ENCODE peak calls at places on chromosomes 5 and 9, in five cellular contexts. One of them, this sample, is unnamed.

GRCh38 chr5:179414459-179415215 is 69.4 kb upstream of the ADAMTS2 start:
- DNase-seq in heart left ventricle: no peak
- DNase-seq in activated CD4-positive, alpha-beta T cell treated with anti-CD3 and anti-CD28 coated beads, Interleukin-2, amount 10 ng/mL, durations not matched to agents 7 days and 5 days: no peak
- DNase-seq in stimulated activated CD4-positive, alpha-beta T cell treated with anti-CD3 and anti-CD28 coated beads, Interleukin-4, amount 100 ng/mL, for 1 hour: no peak
- DNase-seq in dorsolateral prefrontal cortex: peak
- DNase-seq in this sample: no peak

GRCh38 chr5:77518304-77518703 is 26.2 kb upstream of the WDR41 start:
- DNase-seq in stimulated activated CD4-positive, alpha-beta T cell treated with anti-CD3 and anti-CD28 coated beads, Interleukin-4, amount 100 ng/mL, for 1 hour: no peak
- DNase-seq in dorsolateral prefrontal cortex: no peak
- DNase-seq in activated CD4-positive, alpha-beta T cell treated with anti-CD3 and anti-CD28 coated beads, Interleukin-2, amount 10 ng/mL, durations not matched to agents 7 days and 5 days: no peak
- DNase-seq in heart left ventricle: no peak
- DNase-seq in this sample: no peak

GRCh38 chr9:96206156-96206751 is 95.7 kb downstream of the HSD17B3 start:
- DNase-seq in stimulated activated CD4-positive, alpha-beta T cell treated with anti-CD3 and anti-CD28 coated beads, Interleukin-4, amount 100 ng/mL, for 1 hour: no peak
- DNase-seq in activated CD4-positive, alpha-beta T cell treated with anti-CD3 and anti-CD28 coated beads, Interleukin-2, amount 10 ng/mL, durations not matched to agents 7 days and 5 days: no peak
- DNase-seq in heart left ventricle: no peak
- DNase-seq in dorsolateral prefrontal cortex: no peak
- DNase-seq in this sample: no peak

GRCh38 chr9:16870606-16871357 is at the start of gene BNC2:
- DNase-seq in heart left ventricle: peak
- DNase-seq in dorsolateral prefrontal cortex: no peak
- DNase-seq in activated CD4-positive, alpha-beta T cell treated with anti-CD3 and anti-CD28 coated beads, Interleukin-2, amount 10 ng/mL, durations not matched to agents 7 days and 5 days: no peak
- DNase-seq in stimulated activated CD4-positive, alpha-beta T cell treated with anti-CD3 and anti-CD28 coated beads, Interleukin-4, amount 100 ng/mL, for 1 hour: no peak
- DNase-seq in this sample: peak

GRCh38 chr9:85740821-85741111 is 988 bp downstream of the AGTPBP1 start:
- DNase-seq in stimulated activated CD4-positive, alpha-beta T cell treated with anti-CD3 and anti-CD28 coated beads, Interleukin-4, amount 100 ng/mL, for 1 hour: no peak
- DNase-seq in activated CD4-positive, alpha-beta T cell treated with anti-CD3 and anti-CD28 coated beads, Interleukin-2, amount 10 ng/mL, durations not matched to agents 7 days and 5 days: no peak
- DNase-seq in dorsolateral prefrontal cortex: no peak
- DNase-seq in heart left ventricle: no peak
- DNase-seq in this sample: no peak

GRCh38 chr5:177478711-177479646 is 5.5 kb upstream of the DBN1 start:
- DNase-seq in stimulated activated CD4-positive, alpha-beta T cell treated with anti-CD3 and anti-CD28 coated beads, Interleukin-4, amount 100 ng/mL, for 1 hour: no peak
- DNase-seq in heart left ventricle: peak
- DNase-seq in activated CD4-positive, alpha-beta T cell treated with anti-CD3 and anti-CD28 coated beads, Interleukin-2, amount 10 ng/mL, durations not matched to agents 7 days and 5 days: peak
- DNase-seq in dorsolateral prefrontal cortex: no peak
- DNase-seq in this sample: peak

GRCh38 chr5:177310757-177311173 is 933 bp downstream of the MXD3 start:
- DNase-seq in stimulated activated CD4-positive, alpha-beta T cell treated with anti-CD3 and anti-CD28 coated beads, Interleukin-4, amount 100 ng/mL, for 1 hour: no peak
- DNase-seq in activated CD4-positive, alpha-beta T cell treated with anti-CD3 and anti-CD28 coated beads, Interleukin-2, amount 10 ng/mL, durations not matched to agents 7 days and 5 days: peak
- DNase-seq in heart left ventricle: peak
- DNase-seq in dorsolateral prefrontal cortex: no peak
- DNase-seq in this sample: no peak

GRCh38 chr5:163569284-163569683 is 63.9 kb downstream of the MAT2B start:
- DNase-seq in heart left ventricle: no peak
- DNase-seq in stimulated activated CD4-positive, alpha-beta T cell treated with anti-CD3 and anti-CD28 coated beads, Interleukin-4, amount 100 ng/mL, for 1 hour: no peak
- DNase-seq in activated CD4-positive, alpha-beta T cell treated with anti-CD3 and anti-CD28 coated beads, Interleukin-2, amount 10 ng/mL, durations not matched to agents 7 days and 5 days: no peak
- DNase-seq in dorsolateral prefrontal cortex: no peak
- DNase-seq in this sample: no peak

GRCh38 chr9:110371411-110372013 is 33.8 kb upstream of the TXNDC8 start:
- DNase-seq in activated CD4-positive, alpha-beta T cell treated with anti-CD3 and anti-CD28 coated beads, Interleukin-2, amount 10 ng/mL, durations not matched to agents 7 days and 5 days: no peak
- DNase-seq in dorsolateral prefrontal cortex: no peak
- DNase-seq in heart left ventricle: no peak
- DNase-seq in stimulated activated CD4-positive, alpha-beta T cell treated with anti-CD3 and anti-CD28 coated beads, Interleukin-4, amount 100 ng/mL, for 1 hour: no peak
- DNase-seq in this sample: no peak

GRCh38 chr9:135563858-135564257 is 2.3 kb downstream of the PAEP start:
- DNase-seq in stimulated activated CD4-positive, alpha-beta T cell treated with anti-CD3 and anti-CD28 coated beads, Interleukin-4, amount 100 ng/mL, for 1 hour: no peak
- DNase-seq in dorsolateral prefrontal cortex: peak
- DNase-seq in activated CD4-positive, alpha-beta T cell treated with anti-CD3 and anti-CD28 coated beads, Interleukin-2, amount 10 ng/mL, durations not matched to agents 7 days and 5 days: no peak
- DNase-seq in heart left ventricle: no peak
- DNase-seq in this sample: no peak

GRCh38 chr9:130872912-130873503 is 23.6 kb downstream of the QRFP start:
- DNase-seq in dorsolateral prefrontal cortex: peak
- DNase-seq in activated CD4-positive, alpha-beta T cell treated with anti-CD3 and anti-CD28 coated beads, Interleukin-2, amount 10 ng/mL, durations not matched to agents 7 days and 5 days: no peak
- DNase-seq in heart left ventricle: peak
- DNase-seq in stimulated activated CD4-positive, alpha-beta T cell treated with anti-CD3 and anti-CD28 coated beads, Interleukin-4, amount 100 ng/mL, for 1 hour: no peak
- DNase-seq in this sample: no peak

GRCh38 chr5:40834391-40834848 is 602 bp downstream of the RPL37 start:
- DNase-seq in activated CD4-positive, alpha-beta T cell treated with anti-CD3 and anti-CD28 coated beads, Interleukin-2, amount 10 ng/mL, durations not matched to agents 7 days and 5 days: peak
- DNase-seq in stimulated activated CD4-positive, alpha-beta T cell treated with anti-CD3 and anti-CD28 coated beads, Interleukin-4, amount 100 ng/mL, for 1 hour: peak
- DNase-seq in dorsolateral prefrontal cortex: no peak
- DNase-seq in heart left ventricle: no peak
- DNase-seq in this sample: no peak

GRCh38 chr5:154483654-154484392 is 5.8 kb upstream of the HAND1 start:
- DNase-seq in heart left ventricle: no peak
- DNase-seq in dorsolateral prefrontal cortex: no peak
- DNase-seq in stimulated activated CD4-positive, alpha-beta T cell treated with anti-CD3 and anti-CD28 coated beads, Interleukin-4, amount 100 ng/mL, for 1 hour: no peak
- DNase-seq in activated CD4-positive, alpha-beta T cell treated with anti-CD3 and anti-CD28 coated beads, Interleukin-2, amount 10 ng/mL, durations not matched to agents 7 days and 5 days: no peak
- DNase-seq in this sample: no peak

GRCh38 chr9:121609845-121610637 is 41.4 kb upstream of the DAB2IP start:
- DNase-seq in heart left ventricle: peak
- DNase-seq in activated CD4-positive, alpha-beta T cell treated with anti-CD3 and anti-CD28 coated beads, Interleukin-2, amount 10 ng/mL, durations not matched to agents 7 days and 5 days: no peak
- DNase-seq in stimulated activated CD4-positive, alpha-beta T cell treated with anti-CD3 and anti-CD28 coated beads, Interleukin-4, amount 100 ng/mL, for 1 hour: no peak
- DNase-seq in dorsolateral prefrontal cortex: no peak
- DNase-seq in this sample: peak

GRCh38 chr5:179313849-179314521 is 31.3 kb downstream of the ADAMTS2 start:
- DNase-seq in stimulated activated CD4-positive, alpha-beta T cell treated with anti-CD3 and anti-CD28 coated beads, Interleukin-4, amount 100 ng/mL, for 1 hour: no peak
- DNase-seq in heart left ventricle: peak
- DNase-seq in activated CD4-positive, alpha-beta T cell treated with anti-CD3 and anti-CD28 coated beads, Interleukin-2, amount 10 ng/mL, durations not matched to agents 7 days and 5 days: no peak
- DNase-seq in dorsolateral prefrontal cortex: peak
- DNase-seq in this sample: peak

GRCh38 chr9:136160321-136160938 is 41.8 kb upstream of the TMEM250 start:
- DNase-seq in activated CD4-positive, alpha-beta T cell treated with anti-CD3 and anti-CD28 coated beads, Interleukin-2, amount 10 ng/mL, durations not matched to agents 7 days and 5 days: no peak
- DNase-seq in dorsolateral prefrontal cortex: no peak
- DNase-seq in heart left ventricle: peak
- DNase-seq in stimulated activated CD4-positive, alpha-beta T cell treated with anti-CD3 and anti-CD28 coated beads, Interleukin-4, amount 100 ng/mL, for 1 hour: no peak
- DNase-seq in this sample: no peak

GRCh38 chr5:677131-678101 is 15.7 kb downstream of the TPPP start:
- DNase-seq in heart left ventricle: peak
- DNase-seq in stimulated activated CD4-positive, alpha-beta T cell treated with anti-CD3 and anti-CD28 coated beads, Interleukin-4, amount 100 ng/mL, for 1 hour: no peak
- DNase-seq in dorsolateral prefrontal cortex: peak
- DNase-seq in activated CD4-positive, alpha-beta T cell treated with anti-CD3 and anti-CD28 coated beads, Interleukin-2, amount 10 ng/mL, durations not matched to agents 7 days and 5 days: no peak
- DNase-seq in this sample: peak

GRCh38 chr5:71482132-71482531 is 26.7 kb downstream of the BDP1 start:
- DNase-seq in stimulated activated CD4-positive, alpha-beta T cell treated with anti-CD3 and anti-CD28 coated beads, Interleukin-4, amount 100 ng/mL, for 1 hour: no peak
- DNase-seq in heart left ventricle: no peak
- DNase-seq in activated CD4-positive, alpha-beta T cell treated with anti-CD3 and anti-CD28 coated beads, Interleukin-2, amount 10 ng/mL, durations not matched to agents 7 days and 5 days: no peak
- DNase-seq in dorsolateral prefrontal cortex: no peak
- DNase-seq in this sample: no peak

GRCh38 chr9:137745541-137745991 is 126.8 kb downstream of the EHMT1 start:
- DNase-seq in activated CD4-positive, alpha-beta T cell treated with anti-CD3 and anti-CD28 coated beads, Interleukin-2, amount 10 ng/mL, durations not matched to agents 7 days and 5 days: no peak
- DNase-seq in stimulated activated CD4-positive, alpha-beta T cell treated with anti-CD3 and anti-CD28 coated beads, Interleukin-4, amount 100 ng/mL, for 1 hour: no peak
- DNase-seq in heart left ventricle: no peak
- DNase-seq in dorsolateral prefrontal cortex: no peak
- DNase-seq in this sample: no peak

GRCh38 chr9:5549671-5550650 is 39.6 kb downstream of the PDCD1LG2 start:
- DNase-seq in heart left ventricle: no peak
- DNase-seq in activated CD4-positive, alpha-beta T cell treated with anti-CD3 and anti-CD28 coated beads, Interleukin-2, amount 10 ng/mL, durations not matched to agents 7 days and 5 days: no peak
- DNase-seq in dorsolateral prefrontal cortex: no peak
- DNase-seq in stimulated activated CD4-positive, alpha-beta T cell treated with anti-CD3 and anti-CD28 coated beads, Interleukin-4, amount 100 ng/mL, for 1 hour: no peak
- DNase-seq in this sample: no peak

GRCh38 chr5:662751-663435 is 30.3 kb downstream of the TPPP start:
- DNase-seq in dorsolateral prefrontal cortex: no peak
- DNase-seq in heart left ventricle: peak
- DNase-seq in stimulated activated CD4-positive, alpha-beta T cell treated with anti-CD3 and anti-CD28 coated beads, Interleukin-4, amount 100 ng/mL, for 1 hour: no peak
- DNase-seq in activated CD4-positive, alpha-beta T cell treated with anti-CD3 and anti-CD28 coated beads, Interleukin-2, amount 10 ng/mL, durations not matched to agents 7 days and 5 days: no peak
- DNase-seq in this sample: peak

GRCh38 chr5:142181096-142181495 is 72.5 kb downstream of the NDFIP1 start:
- DNase-seq in stimulated activated CD4-positive, alpha-beta T cell treated with anti-CD3 and anti-CD28 coated beads, Interleukin-4, amount 100 ng/mL, for 1 hour: no peak
- DNase-seq in heart left ventricle: no peak
- DNase-seq in dorsolateral prefrontal cortex: no peak
- DNase-seq in activated CD4-positive, alpha-beta T cell treated with anti-CD3 and anti-CD28 coated beads, Interleukin-2, amount 10 ng/mL, durations not matched to agents 7 days and 5 days: no peak
- DNase-seq in this sample: no peak

GRCh38 chr9:76658510-76659231 is 105.6 kb upstream of the PCA3 start:
- DNase-seq in heart left ventricle: no peak
- DNase-seq in dorsolateral prefrontal cortex: no peak
- DNase-seq in stimulated activated CD4-positive, alpha-beta T cell treated with anti-CD3 and anti-CD28 coated beads, Interleukin-4, amount 100 ng/mL, for 1 hour: no peak
- DNase-seq in activated CD4-positive, alpha-beta T cell treated with anti-CD3 and anti-CD28 coated beads, Interleukin-2, amount 10 ng/mL, durations not matched to agents 7 days and 5 days: peak
- DNase-seq in this sample: no peak

This sample was measured in lower lobe of right lung.